ENCODE peak calls at places on chromosomes 1 and 21, in six cellular contexts. N, L, F, E, Q and I are unnamed samples.

GRCh38 chr1:185440877-185441276 is 123.8 kb upstream of the IVNS1ABP start:
- DNase-seq in N (no peak), L (no peak), F (no peak), E (peak), Q (no peak), I (no peak)

GRCh38 chr1:61270761-61271411 is 188.5 kb downstream of the NFIA start:
- DNase-seq in N (no peak), L (no peak), F (no peak), E (no peak), Q (no peak), I (no peak)

GRCh38 chr1:217917277-217917887 is 286.2 kb downstream of the SPATA17 start:
- DNase-seq in N (no peak), L (no peak), F (no peak), E (no peak), Q (no peak), I (no peak)

GRCh38 chr21:35528109-35529042 is 479.3 kb upstream of the RUNX1 start:
- DNase-seq in N (no peak), L (no peak), F (peak), E (no peak), Q (no peak), I (no peak)

GRCh38 chr1:225820522-225821120 is 10.7 kb downstream of the EPHX1 start:
- DNase-seq in N (no peak), L (no peak), F (no peak), E (no peak), Q (no peak), I (no peak)

GRCh38 chr1:215146252-215146975 is 63.9 kb downstream of the KCNK2 start:
- DNase-seq in N (peak), L (no peak), F (no peak), E (peak), Q (peak), I (no peak)

GRCh38 chr1:13801711-13802486 is 101.9 kb downstream of the PRDM2 start:
- DNase-seq in N (no peak), L (peak), F (no peak), E (no peak), Q (no peak), I (no peak)

GRCh38 chr1:94115900-94116436 is 5.0 kb downstream of the ABCA4 start:
- DNase-seq in N (no peak), L (no peak), F (no peak), E (no peak), Q (no peak), I (no peak)

GRCh38 chr1:99266731-99267130 is 2.4 kb downstream of the PLPPR4 start:
- DNase-seq in N (peak), L (no peak), F (no peak), E (no peak), Q (no peak), I (no peak)